ENCODE peak calls at places on chromosomes 4 and X, in ten cellular contexts. D is omental fat pad; M is EL; A is mesendoderm; T is NCI-H1417; I is activated CD8-positive, alpha-beta memory T cell treated with anti-CD3 and anti-CD28 coated beads, Interleukin-2, amount 50 U/mL, for 48 hours; N is sigmoid colon; U is head of caudate nucleus; R is NCI-H1436; C is transverse colon. E is an unnamed sample.

GRCh38 chr4:4387531-4388311 is 819 bp downstream of the NSG1 start:
- DNase-seq in D (no peak), M (no peak), A (no peak), T (no peak), I (no peak), N (peak), U (peak), R (no peak), C (no peak), E (no peak)

GRCh38 chr4:94175553-94176260 is 32.0 kb upstream of the SMARCAD1 start:
- DNase-seq in D (no peak), M (no peak), A (peak), T (no peak), I (no peak), N (no peak), U (no peak), R (no peak), C (no peak), E (no peak)

GRCh38 chrX:12563121-12563520 is 228.1 kb upstream of the PRPS2 start:
- DNase-seq in D (no peak), M (peak), A (no peak), T (no peak), I (no peak), N (no peak), U (no peak), R (no peak), C (no peak), E (no peak)

GRCh38 chr4:15077969-15078368 is 75.7 kb downstream of the CPEB2 start:
- DNase-seq in D (no peak), M (peak), A (no peak), T (no peak), I (no peak), N (no peak), U (no peak), R (no peak), C (no peak), E (no peak)

GRCh38 chr4:140719022-140719421 is 37.2 kb downstream of the TBC1D9 start:
- DNase-seq in D (no peak), M (peak), A (no peak), T (no peak), I (no peak), N (no peak), U (no peak), R (no peak), C (no peak), E (no peak)

GRCh38 chrX:142186103-142186502 is 19.0 kb downstream of the MAGEC2 start:
- DNase-seq in D (no peak), M (no peak), A (no peak), T (no peak), I (no peak), N (no peak), U (no peak), R (no peak), C (no peak), E (no peak)

GRCh38 chrX:119410027-119410819 is 11.1 kb downstream of the SLC25A43 start:
- DNase-seq in D (peak), M (peak), A (peak), T (peak), I (no peak), N (peak), U (peak), R (no peak), C (peak), E (no peak)

GRCh38 chr4:80471701-80472100 is 136.2 kb downstream of the CFAP299 start:
- DNase-seq in D (no peak), M (peak), A (peak), T (peak), I (no peak), N (peak), U (no peak), R (no peak), C (peak), E (no peak)

GRCh38 chr4:54428940-54429339 is 199.8 kb downstream of the PDGFRA start:
- DNase-seq in D (no peak), M (no peak), A (no peak), T (no peak), I (no peak), N (no peak), U (no peak), R (no peak), C (no peak), E (no peak)

E was measured in central memory CD8-positive, alpha-beta T cell.